ENCODE peak calls at places on chromosomes 7 and 10, in five cellular contexts. Q is IMR-90, I is epithelial cell of esophagus, B is cardiac muscle cell, S is left ventricle myocardium inferior. D is an unnamed sample.

GRCh38 chr7:3655635-3656034 is 354.6 kb downstream of the SDK1 start:
- DNase-seq in S (no peak), B (no peak), Q (no peak), I (no peak), D (no peak)

GRCh38 chr7:139745330-139746143 is 32.3 kb downstream of the HIPK2 start:
- DNase-seq in S (no peak), I (no peak), Q (no peak), B (no peak), D (no peak)

GRCh38 chr10:1654811-1655356 is 82.4 kb downstream of the ADARB2 start:
- DNase-seq in I (no peak), S (no peak), Q (no peak), B (no peak), D (no peak)

GRCh38 chr10:99457808-99458207 is 27.4 kb upstream of the GOT1 start:
- DNase-seq in Q (peak; percentile 71), I (no peak), S (no peak), B (no peak), D (peak; percentile 30)

GRCh38 chr10:23171232-23171876 is 20.8 kb upstream of the PTF1A start:
- DNase-seq in Q (peak; percentile 32), S (no peak), B (peak; percentile 84), I (peak; percentile 57), D (no peak)

GRCh38 chr7:134902058-134902457 is 84.2 kb upstream of the AGBL3 start:
- DNase-seq in I (no peak), B (no peak), S (no peak), Q (no peak), D (no peak)

GRCh38 chr7:106599343-106599698 is 61.6 kb downstream of the CCDC71L start:
- DNase-seq in Q (no peak), S (no peak), I (peak; percentile 93), B (no peak), D (no peak)

GRCh38 chr7:95736635-95737034 is 35.7 kb upstream of the DYNC1I1 start:
- DNase-seq in S (peak; percentile 25), B (no peak), I (no peak), Q (no peak), D (no peak)

GRCh38 chr7:155533120-155533826 is 13.1 kb downstream of the CNPY1 start:
- DNase-seq in Q (no peak), I (no peak), S (no peak), B (peak; percentile 27), D (no peak)

GRCh38 chr7:27953361-27953760 is 213.4 kb downstream of the TAX1BP1 start:
- DNase-seq in Q (no peak), B (no peak), I (no peak), S (no peak), D (no peak)

GRCh38 chr10:108583827-108584226 is 1339.5 kb downstream of the XPNPEP1 start:
- DNase-seq in S (no peak), B (no peak), I (no peak), Q (no peak), D (no peak)

GRCh38 chr7:72493850-72494661 is 81.9 kb upstream of the CALN1 start:
- DNase-seq in B (peak; percentile 79), S (peak; percentile 49), Q (peak; percentile 31), I (peak; percentile 55), D (peak; percentile 27)

GRCh38 chr7:54898659-54899340 is 120.0 kb upstream of the EGFR start:
- DNase-seq in B (no peak), Q (no peak), S (no peak), I (peak; percentile 30), D (no peak)

GRCh38 chr7:108246227-108246837 is 116.2 kb upstream of the LAMB4 start:
- DNase-seq in Q (peak; percentile 96), B (peak; percentile 13), I (peak; percentile 91), S (no peak), D (peak; percentile 98)

GRCh38 chr10:100046088-100046487 is 35.6 kb downstream of the CPN1 start:
- DNase-seq in I (peak; percentile 81), Q (peak; percentile 81), B (peak; percentile 91), S (peak; percentile 86), D (peak; percentile 78)

GRCh38 chr10:31830887-31831286 is 97.7 kb downstream of the ARHGAP12 start:
- DNase-seq in B (no peak), Q (peak; percentile 71), I (no peak), S (no peak), D (peak; percentile 37)

GRCh38 chr7:108002726-108003590 is at the start of gene LAMB1:
- DNase-seq in I (peak; percentile 59), S (peak; percentile 86), Q (peak; percentile 65), B (peak; percentile 67), D (peak; percentile 34)

GRCh38 chr10:112222799-112223198 is 39.2 kb upstream of the GPAM start:
- DNase-seq in I (no peak), B (no peak), Q (no peak), S (no peak), D (no peak)

GRCh38 chr7:99563650-99564049 is 5.2 kb downstream of the ZNF655 start:
- DNase-seq in I (peak; percentile 75), S (no peak), Q (peak; percentile 80), B (no peak), D (peak; percentile 78)

GRCh38 chr7:150378115-150378852 is 846 bp upstream of the ZNF775 start:
- DNase-seq in S (peak; percentile 55), I (peak; percentile 50), Q (peak; percentile 57), B (peak; percentile 68), D (peak; percentile 62)

GRCh38 chr10:60985946-60986345 is 42.0 kb upstream of the RHOBTB1 start:
- DNase-seq in B (no peak), S (no peak), I (no peak), Q (no peak), D (no peak)

GRCh38 chr7:19621740-19622139 is 87.1 kb downstream of the POLR1F start:
- DNase-seq in I (peak; percentile 30), B (no peak), Q (peak; percentile 0), S (no peak), D (no peak)

GRCh38 chr10:8539056-8539455 is 484.6 kb downstream of the GATA3 start:
- DNase-seq in I (peak; percentile 56), Q (no peak), B (no peak), S (no peak), D (no peak)

GRCh38 chr10:124308351-124308645 is 110.4 kb downstream of the OAT start:
- DNase-seq in S (no peak), Q (no peak), B (no peak), I (no peak), D (no peak)

GRCh38 chr7:105202561-105203130 is 186.1 kb downstream of the SRPK2 start:
- DNase-seq in B (no peak), Q (peak; percentile 33), S (no peak), I (no peak), D (no peak)

GRCh38 chr7:7719235-7719634 is 828 bp upstream of the RPA3 start:
- DNase-seq in B (no peak), S (no peak), I (peak; percentile 95), Q (peak; percentile 99), D (peak; percentile 55)

GRCh38 chr7:155986497-155987160 is 174.4 kb upstream of the SHH start:
- DNase-seq in Q (no peak), I (no peak), B (no peak), S (no peak), D (no peak)

GRCh38 chr7:114765331-114766125 is 156.4 kb upstream of the MDFIC start:
- DNase-seq in I (peak; percentile 40), Q (peak; percentile 13), S (no peak), B (no peak), D (no peak)

GRCh38 chr7:2431260-2431867 is 28.0 kb downstream of the CHST12 start:
- DNase-seq in S (no peak), Q (no peak), B (no peak), I (no peak), D (no peak)

GRCh38 chr7:83574616-83575015 is 74.3 kb downstream of the SEMA3E start:
- DNase-seq in S (no peak), Q (no peak), I (no peak), B (no peak), D (no peak)

GRCh38 chr10:51706225-51706624 is 6.8 kb upstream of the CSTF2T start:
- DNase-seq in Q (peak; percentile 84), S (peak; percentile 70), B (no peak), I (no peak), D (no peak)

DNA sequence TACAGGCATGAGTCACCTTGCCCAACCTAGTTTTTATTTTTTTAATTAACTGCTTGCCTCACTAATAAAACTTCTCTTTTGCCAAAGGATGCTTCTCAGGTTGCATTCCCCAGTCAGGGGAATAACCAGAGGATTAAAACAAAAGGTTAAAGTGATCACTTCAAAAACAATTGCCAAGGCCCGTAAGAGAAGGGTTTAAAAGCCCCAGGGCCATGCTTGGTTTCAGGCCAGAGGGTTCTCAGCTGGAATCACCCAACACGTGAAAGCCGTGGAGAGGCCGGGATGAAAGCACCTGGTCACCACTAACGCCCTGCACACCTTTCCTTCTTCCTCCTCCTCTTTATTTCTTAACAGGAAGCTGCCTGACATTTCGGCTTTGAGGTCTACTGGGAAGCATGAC is 587.5 kb downstream of the PTPRN2 start:
- DNase-seq in S (no peak), B (no peak), Q (no peak), I (no peak), D (no peak)
- TF ChIP-seq CTCF in S (no peak), B (no peak), Q (no peak), I (no peak), D (no peak)

GRCh38 chr7:23530355-23530754 is 1.4 kb downstream of the TRA2A start:
- DNase-seq in S (no peak), Q (peak; percentile 31), I (peak; percentile 55), B (no peak), D (peak; percentile 13)
- TF ChIP-seq CTCF in S (peak; percentile 9), Q (no peak), I (peak; percentile 33), B (peak; percentile 22), D (peak; percentile 43)

DNA sequence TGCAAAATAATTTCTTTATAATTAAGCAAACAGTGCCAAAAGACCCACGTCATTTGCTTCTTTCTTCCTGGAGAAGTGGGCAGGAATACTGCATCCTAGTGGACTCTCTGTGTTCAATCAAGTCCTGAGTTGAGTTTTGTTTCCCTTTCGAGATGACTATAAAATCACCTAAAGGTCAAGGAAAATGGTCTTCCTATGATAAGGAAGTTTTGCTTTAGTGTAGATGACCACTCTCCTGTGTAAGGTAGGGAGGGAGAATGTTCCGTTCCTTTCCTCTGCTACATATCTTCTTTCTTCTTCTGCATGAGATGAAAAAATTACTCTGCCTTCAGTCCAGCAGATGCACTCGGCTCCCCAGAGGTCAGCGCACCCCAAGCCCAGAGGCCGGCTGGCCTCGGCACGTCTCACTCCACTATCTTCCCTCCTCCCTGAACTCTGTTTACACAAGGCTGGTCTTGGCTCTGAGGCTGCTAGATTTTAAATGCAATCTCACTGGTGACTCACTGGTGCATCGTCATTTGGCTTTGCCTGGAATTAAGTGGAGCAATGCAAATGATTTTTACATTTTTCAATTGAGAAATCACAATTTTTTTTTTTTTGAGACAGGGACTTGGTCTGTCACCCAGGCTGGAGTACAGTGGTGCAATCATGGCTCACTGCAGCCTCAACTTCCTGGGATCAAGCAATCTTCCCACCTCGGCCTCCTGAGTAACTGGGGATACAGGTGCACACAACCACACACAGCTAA is 18.6 kb upstream of the VDAC2 start:
- DNase-seq in S (peak; percentile 52), Q (peak; percentile 97), B (no peak), I (peak; percentile 94), D (peak; percentile 92)
- TF ChIP-seq CTCF in S (no peak), Q (peak; percentile 15), B (peak; percentile 36), I (no peak), D (peak; percentile 53)

DNA sequence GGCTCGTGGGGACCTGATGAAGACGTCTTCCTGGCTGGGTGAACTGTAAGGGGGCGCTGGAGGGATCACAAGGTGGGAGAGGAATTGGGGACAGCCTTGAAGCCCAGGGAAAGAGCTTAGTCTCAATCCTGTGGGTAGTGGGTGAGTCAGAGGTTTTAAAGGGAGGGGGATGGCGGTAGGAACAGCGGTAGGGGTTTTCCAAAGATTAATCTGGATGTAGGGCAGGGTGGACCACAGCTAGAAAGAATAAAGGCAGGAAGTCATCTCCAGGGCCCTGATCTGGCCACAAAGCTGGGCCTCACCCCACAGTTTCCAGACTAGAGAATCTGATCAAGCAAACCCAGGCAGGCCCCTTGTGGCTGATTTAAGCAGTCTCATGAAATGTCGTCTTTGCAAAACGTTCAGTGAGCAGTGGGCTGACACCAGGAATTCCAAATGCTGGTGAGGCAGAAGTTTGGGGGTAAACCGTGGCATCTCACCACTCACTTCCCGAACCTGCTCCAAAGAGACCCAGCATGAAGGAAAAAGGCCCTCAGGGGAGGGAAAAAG is 65.3 kb downstream of the CALML3 start:
- DNase-seq in B (no peak), S (no peak), I (peak; percentile 38), Q (peak; percentile 76), D (peak; percentile 28)
- TF ChIP-seq CTCF in B (peak; percentile 39), S (no peak), I (peak; percentile 24), Q (peak; percentile 27), D (peak; percentile 61)